ENCODE peak calls at places on chromosomes 3 and 15, in five cellular contexts. One of them, this sample, is unnamed.

GRCh38 chr3:55330355-55330754 is 156.8 kb downstream of the WNT5A start:
- DNase-seq in HepG2: no peak
- DNase-seq in A549: peak; percentile 29
- DNase-seq in H1: no peak
- DNase-seq in K562: no peak
- DNase-seq in this sample: no peak

GRCh38 chr3:151593923-151594322 is 133.1 kb upstream of the IGSF10 start:
- DNase-seq in HepG2: no peak
- DNase-seq in A549: no peak
- DNase-seq in H1: no peak
- DNase-seq in K562: no peak
- DNase-seq in this sample: no peak

GRCh38 chr3:134809412-134810051 is 14.5 kb downstream of the EPHB1 start:
- DNase-seq in HepG2: no peak
- DNase-seq in A549: no peak
- DNase-seq in H1: no peak
- DNase-seq in K562: no peak
- DNase-seq in this sample: no peak

GRCh38 chr15:57607570-57608000 is 15.9 kb downstream of the MYZAP start:
- DNase-seq in HepG2: peak; percentile 23
- DNase-seq in A549: peak; percentile 79
- DNase-seq in H1: no peak
- DNase-seq in K562: no peak
- DNase-seq in this sample: peak; percentile 33

GRCh38 chr15:66841953-66842681 is 140.1 kb downstream of the SMAD6 start:
- DNase-seq in HepG2: peak; percentile 54
- DNase-seq in A549: peak; percentile 81
- DNase-seq in H1: no peak
- DNase-seq in K562: peak; percentile 67
- DNase-seq in this sample: peak; percentile 93

GRCh38 chr3:121718205-121718846 is 31.2 kb downstream of the GOLGB1 start:
- DNase-seq in HepG2: no peak
- DNase-seq in A549: no peak
- DNase-seq in H1: no peak
- DNase-seq in K562: no peak
- DNase-seq in this sample: no peak

GRCh38 chr3:101127991-101128390 is 134.8 kb upstream of the ABI3BP start:
- DNase-seq in HepG2: no peak
- DNase-seq in A549: no peak
- DNase-seq in H1: no peak
- DNase-seq in K562: no peak
- DNase-seq in this sample: peak; percentile 51

GRCh38 chr15:36278219-36278618 is 301.2 kb upstream of the CDIN1 start:
- DNase-seq in HepG2: no peak
- DNase-seq in A549: no peak
- DNase-seq in H1: peak; percentile 7
- DNase-seq in K562: no peak
- DNase-seq in this sample: no peak

GRCh38 chr3:188904670-188905069 is 267.1 kb upstream of the TPRG1 start:
- DNase-seq in HepG2: peak; percentile 13
- DNase-seq in A549: no peak
- DNase-seq in H1: no peak
- DNase-seq in K562: no peak
- DNase-seq in this sample: no peak

GRCh38 chr3:187648177-187648576 is 22.0 kb downstream of the SST start:
- DNase-seq in HepG2: no peak
- DNase-seq in A549: no peak
- DNase-seq in H1: no peak
- DNase-seq in K562: no peak
- DNase-seq in this sample: no peak

GRCh38 chr15:52233405-52233804 is 42.2 kb upstream of the GNB5 start:
- DNase-seq in HepG2: no peak
- DNase-seq in A549: no peak
- DNase-seq in H1: no peak
- DNase-seq in K562: no peak
- DNase-seq in this sample: no peak

GRCh38 chr3:58013973-58014649 is 5.9 kb downstream of the FLNB start:
- DNase-seq in HepG2: no peak
- DNase-seq in A549: no peak
- DNase-seq in H1: no peak
- DNase-seq in K562: no peak
- DNase-seq in this sample: peak; percentile 58
- TF ChIP-seq JUN in HepG2: no peak
- TF ChIP-seq JUN in A549: no peak
- TF ChIP-seq JUN in H1: no peak
- TF ChIP-seq JUN in K562: no peak
- TF ChIP-seq JUN in this sample: no peak

DNA sequence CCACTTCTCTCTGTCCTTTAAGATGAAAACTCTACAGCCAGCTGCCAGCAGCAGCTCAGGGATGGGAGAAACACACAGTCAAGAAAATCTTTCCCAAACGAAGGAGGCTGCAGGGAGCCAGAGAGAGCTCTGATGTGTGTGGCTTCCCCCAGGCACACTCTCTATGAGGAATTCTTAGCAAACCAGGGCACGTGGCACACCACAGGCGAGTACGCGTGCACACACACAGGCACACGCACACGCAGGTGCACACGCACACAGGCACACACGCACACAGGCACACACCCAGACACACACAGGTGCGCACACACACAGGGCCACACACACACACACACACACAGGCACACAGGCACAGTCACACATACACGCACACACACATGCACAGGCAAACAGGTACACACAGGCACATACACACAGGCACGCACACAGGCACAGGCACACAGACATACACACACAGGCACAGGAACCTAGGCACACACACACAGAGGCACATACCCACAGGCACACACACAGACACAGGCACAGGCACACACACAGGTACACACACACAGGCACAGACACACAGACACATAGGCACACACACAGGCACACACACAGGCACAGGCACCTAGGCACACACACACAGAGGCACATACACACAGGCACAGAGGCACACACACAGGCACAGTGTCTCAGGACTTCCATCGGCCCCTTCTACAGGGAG is 91.5 kb upstream of the ATP2B2 start:
- DNase-seq in HepG2: no peak
- DNase-seq in A549: no peak
- DNase-seq in H1: no peak
- DNase-seq in K562: no peak
- DNase-seq in this sample: no peak
- H3K4me2 ChIP-seq in HepG2: no peak overlapping the region
- H3K4me2 ChIP-seq in A549: no peak overlapping the region
- H3K4me2 ChIP-seq in H1: no peak overlapping the region
- H3K4me2 ChIP-seq in K562: no peak overlapping the region
- H3K4me2 ChIP-seq in this sample: no peak overlapping the region

DNA sequence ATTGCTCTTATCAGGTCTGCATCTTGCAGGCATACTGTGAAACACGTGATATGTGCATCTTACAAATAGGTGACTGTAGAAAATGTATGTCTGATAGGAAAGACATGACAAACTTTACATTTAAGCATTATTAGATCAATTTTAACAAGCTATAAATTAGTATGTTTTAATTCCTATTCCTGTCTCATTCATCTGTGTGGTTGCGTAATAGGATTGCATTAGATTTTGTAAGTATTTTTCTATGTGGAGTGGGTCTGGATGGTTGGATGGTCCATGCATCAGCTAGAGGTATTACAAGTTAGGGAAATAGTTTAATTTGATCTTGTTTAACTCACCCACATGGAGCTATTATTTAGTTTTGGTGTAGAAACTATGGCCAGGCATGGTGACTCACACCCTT is 18.8 kb downstream of the ASTE1 start:
- DNase-seq in HepG2: no peak
- DNase-seq in A549: no peak
- DNase-seq in H1: no peak
- DNase-seq in K562: no peak
- DNase-seq in this sample: no peak
- TF ChIP-seq JUN in HepG2: no peak
- TF ChIP-seq JUN in A549: no peak
- TF ChIP-seq JUN in H1: no peak
- TF ChIP-seq JUN in K562: no peak
- TF ChIP-seq JUN in this sample: no peak

GRCh38 chr3:22245122-22245521 is 494.1 kb upstream of the ZNF385D start:
- DNase-seq in HepG2: no peak
- DNase-seq in A549: no peak
- DNase-seq in H1: no peak
- DNase-seq in K562: no peak
- DNase-seq in this sample: no peak
- H3K4me2 ChIP-seq in HepG2: no peak overlapping the region
- H3K4me2 ChIP-seq in A549: no peak overlapping the region
- H3K4me2 ChIP-seq in H1: no peak overlapping the region
- H3K4me2 ChIP-seq in K562: no peak overlapping the region
- H3K4me2 ChIP-seq in this sample: no peak overlapping the region

This sample was measured in endothelial cell of umbilical vein.